ENCODE peak calls at places on chromosomes 5 and 9, in five cellular contexts. H, O, N, D and U are unnamed samples. For H3K9me3, the result is how much of the 10 kb centered on the place peaks cover.

GRCh38 chr5:39394946-39395345 is 29.8 kb downstream of the DAB2 start:
- DNase-seq in O (peak), N (no peak), H (no peak), D (peak), U (no peak)

GRCh38 chr9:99822596-99823391 is 1.1 kb downstream of the NR4A3 start:
- DNase-seq in O (peak), D (peak), H (peak), N (peak), U (peak)

GRCh38 chr5:68418230-68418629 is 202.7 kb downstream of the PIK3R1 start:
- DNase-seq in H (no peak), N (no peak), O (peak), D (peak), U (no peak)

GRCh38 chr5:1522601-1523479 is 920 bp downstream of the LPCAT1 start:
- DNase-seq in H (no peak), D (no peak), N (peak), O (no peak), U (peak)

GRCh38 chr9:86763795-86764194 is 183.5 kb downstream of the GAS1 start:
- DNase-seq in H (no peak), N (no peak), D (no peak), O (no peak), U (no peak)

GRCh38 chr5:143187495-143187894 is 216.0 kb downstream of the NR3C1 start:
- DNase-seq in O (no peak), N (no peak), H (no peak), D (no peak), U (no peak)

GRCh38 chr5:84239509-84239908 is 145.2 kb downstream of the EDIL3 start:
- DNase-seq in O (peak), D (peak), N (no peak), H (no peak), U (no peak)

GRCh38 chr9:113949206-113950078 is 73.3 kb downstream of the ZNF618 start:
- DNase-seq in O (no peak), D (no peak), H (no peak), N (no peak), U (no peak)

GRCh38 chr9:109241931-109242330 is 74.9 kb upstream of the FRRS1L start:
- DNase-seq in N (no peak), H (no peak), O (no peak), D (no peak), U (no peak)

GRCh38 chr9:136840877-136841645 is 1.2 kb upstream of the AJM1 start:
- DNase-seq in N (peak), O (peak), D (peak), H (no peak), U (no peak)

GRCh38 chr5:180849827-180850226 is 11.2 kb downstream of the ZFP62 start:
- DNase-seq in O (no peak), D (no peak), H (no peak), N (no peak), U (no peak)

GRCh38 chr5:180848265-180848664 is 12.8 kb downstream of the ZFP62 start:
- DNase-seq in D (no peak), O (no peak), H (no peak), N (no peak), U (no peak)

GRCh38 chr5:180852510-180852909 is 8.6 kb downstream of the ZFP62 start:
- DNase-seq in O (no peak), D (peak), N (no peak), H (no peak), U (no peak)

GRCh38 chr5:180848878-180849277 is 12.2 kb downstream of the ZFP62 start:
- DNase-seq in O (no peak), D (no peak), N (no peak), H (no peak), U (no peak)

GRCh38 chr5:180850434-180851078 is 10.5 kb downstream of the ZFP62 start:
- DNase-seq in O (no peak), D (no peak), H (no peak), N (no peak), U (no peak)
- H3K9me3 ChIP-seq in O (under half), D (half or more), H (under half), N (under half), U (under half)

GRCh38 chr5:140357731-140358093 is 2.3 kb upstream of the SLC4A9 start:
- DNase-seq in H (peak), O (peak), D (peak), N (peak), U (peak)

GRCh38 chr5:140355551-140355950 is 4.4 kb upstream of the SLC4A9 start:
- DNase-seq in H (no peak), N (no peak), D (no peak), O (no peak), U (no peak)

GRCh38 chr5:140360101-140360500 is at the start of gene SLC4A9:
- DNase-seq in N (no peak), D (no peak), H (no peak), O (no peak), U (no peak)

GRCh38 chr5:140358738-140359310 is 1.2 kb upstream of the SLC4A9 start:
- DNase-seq in O (peak), N (no peak), H (peak), D (peak), U (no peak)

DNA sequence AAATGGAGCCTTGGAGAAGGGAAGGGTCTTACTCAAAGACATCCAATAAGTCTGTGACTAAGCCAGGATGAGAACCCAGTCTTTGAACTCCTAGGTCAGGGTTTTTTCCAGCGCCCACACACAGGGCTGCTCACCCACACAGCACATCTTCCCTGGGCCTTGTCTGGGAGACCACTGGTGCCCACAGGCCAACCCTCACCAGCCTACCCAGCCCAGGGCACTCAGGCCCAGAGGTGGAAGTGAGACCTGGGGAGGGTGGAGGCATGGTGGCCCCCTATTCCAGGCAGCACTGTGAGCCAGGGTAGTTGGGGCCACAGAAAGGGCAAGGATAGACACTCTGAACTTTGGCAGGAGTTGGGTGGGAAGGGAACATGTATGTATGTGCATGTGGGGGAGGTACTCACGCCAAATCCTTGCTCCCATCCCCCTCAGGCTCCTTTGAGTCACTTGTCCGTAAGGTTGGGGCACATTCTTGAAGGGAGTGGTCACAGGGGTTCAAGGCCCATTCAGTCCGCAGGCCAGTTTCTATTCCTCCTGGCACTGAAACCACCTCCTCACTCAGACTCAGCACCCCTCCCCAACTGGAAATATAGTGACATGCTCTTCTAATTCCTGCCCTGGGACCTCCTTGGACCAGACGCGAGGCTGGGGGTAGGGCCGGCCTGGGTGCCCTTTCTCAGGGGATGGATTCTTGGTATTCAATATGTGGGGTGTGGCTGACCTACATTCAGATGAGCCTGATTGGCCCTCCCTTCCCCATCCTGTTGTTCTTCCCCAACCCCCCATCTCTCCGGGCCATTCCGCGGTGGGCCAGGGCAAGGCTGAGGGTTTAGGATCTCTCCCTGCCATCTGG is 2.9 kb upstream of the SLC4A9 start:
- DNase-seq in N (no peak), H (no peak), D (no peak), O (no peak), U (no peak)
- H3K9me3 ChIP-seq in N (under half), H (under half), D (under half), O (under half), U (under half)

DNA sequence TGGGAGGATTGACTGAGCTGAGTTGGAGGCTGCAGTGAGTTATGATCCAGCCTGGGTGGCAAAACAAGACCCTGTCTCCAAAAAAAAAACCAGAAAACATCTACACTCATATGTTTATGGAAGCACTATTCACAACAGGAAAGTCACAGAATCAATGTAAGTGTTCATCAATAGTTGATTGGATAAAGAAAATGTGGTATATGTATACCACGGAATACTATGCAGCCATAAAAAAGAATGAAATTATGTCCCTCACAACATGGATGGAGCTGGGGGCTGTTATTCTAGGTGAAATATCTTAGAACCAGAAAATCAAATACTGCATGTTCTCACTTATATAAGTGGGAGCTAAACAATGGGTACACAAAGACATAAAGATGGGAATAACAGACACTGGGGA is 2.8 kb upstream of the SLC25A2 start:
- DNase-seq in D (no peak), O (no peak), N (no peak), H (no peak), U (no peak)
- H3K9me3 ChIP-seq in D (under half), O (under half), N (half or more), H (under half), U (half or more)

DNA sequence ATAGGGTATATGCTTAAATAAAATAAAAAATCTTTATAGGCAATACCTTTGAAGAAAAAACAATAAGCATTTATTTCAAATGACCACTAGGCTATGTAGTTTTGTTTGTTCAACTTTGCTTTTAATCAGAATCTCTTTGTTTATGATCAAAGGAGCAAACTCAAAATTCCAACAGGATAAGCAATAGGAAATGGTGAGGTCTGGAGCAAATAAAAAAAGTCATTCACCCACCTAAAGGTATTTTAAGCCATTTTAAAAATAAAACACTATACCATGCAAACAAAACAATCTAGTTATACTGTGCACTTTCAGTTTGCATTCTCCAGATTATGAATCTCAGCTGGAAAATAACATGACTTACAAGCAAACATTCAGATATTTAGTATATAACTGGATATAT is 35.3 kb upstream of the CYFIP2 start:
- DNase-seq in N (no peak), D (no peak), H (no peak), O (no peak), U (no peak)
- H3K9me3 ChIP-seq in N (under half), D (under half), H (under half), O (under half), U (under half)

GRCh38 chr9:40909821-40910220 is 218.7 kb downstream of the FOXD4L6 start:
- DNase-seq in O (no peak), D (no peak), N (no peak), H (no peak), U (no peak)
- H3K9me3 ChIP-seq in O (under half), D (half or more), N (half or more), H (under half), U (half or more)

GRCh38 chr5:154478224-154478565 is at the start of gene HAND1:
- DNase-seq in N (peak), D (no peak), H (no peak), O (no peak), U (peak)
- H3K9me3 ChIP-seq in N (under half), D (under half), H (under half), O (under half), U (under half)

GRCh38 chr5:179033004-179033580 is 9.5 kb downstream of the ZNF879 start:
- DNase-seq in D (no peak), N (no peak), O (peak), H (no peak), U (no peak)
- H3K9me3 ChIP-seq in D (half or more), N (half or more), O (under half), H (under half), U (half or more)

DNA sequence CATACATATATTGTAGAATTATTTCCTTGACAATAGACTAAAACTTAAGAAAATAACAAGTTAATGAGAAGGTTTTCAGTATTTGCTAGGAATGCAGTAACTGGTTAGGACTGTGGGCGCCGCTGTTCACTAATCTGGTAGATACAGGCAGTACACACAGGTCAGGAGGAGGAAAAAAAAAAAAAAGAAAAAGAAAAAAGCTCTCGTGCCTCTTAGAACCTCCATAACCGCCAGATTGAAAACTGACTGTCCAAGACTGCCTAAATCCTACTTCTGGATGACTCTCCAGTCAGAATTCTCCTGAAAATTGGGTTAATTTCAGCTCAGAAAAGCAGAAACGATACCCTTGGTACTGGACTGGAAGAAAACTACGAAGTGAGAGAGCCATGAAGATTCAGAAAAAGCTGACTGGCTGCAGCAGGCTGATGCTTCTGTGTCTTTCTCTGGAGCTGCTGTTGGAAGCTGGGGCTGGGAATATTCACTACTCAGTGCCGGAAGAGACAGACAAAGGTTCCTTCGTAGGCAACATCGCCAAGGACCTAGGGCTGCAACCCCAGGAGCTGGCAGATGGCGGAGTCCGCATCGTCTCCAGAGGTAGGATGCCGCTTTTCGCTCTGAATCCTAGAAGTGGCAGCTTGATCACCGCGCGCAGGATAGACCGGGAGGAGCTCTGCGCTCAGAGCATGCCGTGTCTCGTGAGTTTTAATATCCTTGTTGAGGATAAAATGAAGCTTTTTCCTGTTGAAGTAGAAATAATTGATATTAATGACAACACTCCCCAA is at the start of gene PCDHGA1:
- DNase-seq in D (peak), H (no peak), N (no peak), O (peak), U (no peak)
- H3K9me3 ChIP-seq in D (under half), H (under half), N (under half), O (under half), U (under half)

DNA sequence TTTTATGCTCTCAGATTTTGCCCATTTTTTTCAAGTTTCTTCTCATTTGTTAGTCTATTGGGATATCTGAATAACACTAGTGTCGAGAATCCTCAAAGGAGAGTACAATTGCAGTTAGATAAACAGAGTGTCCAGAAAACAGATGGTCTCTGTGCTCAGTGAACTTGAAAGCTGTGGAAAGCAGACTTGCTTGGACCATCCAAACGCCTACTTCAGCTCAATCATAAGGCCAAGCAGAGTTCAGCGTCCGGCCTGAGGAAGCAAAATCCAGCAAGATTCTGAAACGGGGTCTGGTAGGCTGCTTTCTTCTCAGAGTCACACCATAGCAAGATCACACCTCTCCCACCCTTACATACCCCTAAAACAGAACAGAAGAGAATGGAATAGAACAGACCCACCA is 35.9 kb upstream of the UGT3A1 start:
- DNase-seq in O (no peak), N (no peak), H (no peak), D (no peak), U (no peak)
- H3K9me3 ChIP-seq in O (under half), N (under half), H (under half), D (under half), U (under half)